ENCODE peak calls at places on chromosomes 16 and 17, in ten cellular contexts. R, E, C, K, N, Z, L, H, I and J are unnamed samples.

GRCh38 chr17:28843810-28844137 is 1.2 kb upstream of the FAM222B start:
- DNase-seq in N (no peak), E (no peak), C (no peak), I (no peak), H (no peak), R (no peak), Z (no peak), K (no peak), L (no peak), J (no peak)

GRCh38 chr16:67530013-67530939 is 1.6 kb downstream of the RIPOR1 start:
- DNase-seq in N (peak), K (peak), R (peak), I (peak), H (no peak), E (no peak), L (no peak), Z (no peak), C (no peak), J (no peak)

GRCh38 chr17:82063424-82064415 is 1.9 kb downstream of the DUS1L start:
- DNase-seq in L (no peak), H (no peak), C (no peak), I (no peak), Z (no peak), N (no peak), R (no peak), E (no peak), K (no peak), J (no peak)

GRCh38 chr17:50904522-50905459 is 38.6 kb upstream of the TOB1 start:
- DNase-seq in K (no peak), C (no peak), L (no peak), E (no peak), N (no peak), R (peak), Z (no peak), I (no peak), H (no peak), J (no peak)

GRCh38 chr17:82396601-82397435 is 21.3 kb upstream of the HEXD start:
- DNase-seq in L (no peak), K (no peak), R (no peak), N (peak), C (no peak), I (peak), H (peak), Z (no peak), E (no peak), J (peak)

GRCh38 chr16:57600048-57600835 is 28.2 kb upstream of the ADGRG1 start:
- DNase-seq in E (peak), N (peak), I (peak), C (no peak), R (peak), Z (peak), L (peak), H (no peak), K (peak), J (no peak)

GRCh38 chr17:77235370-77236080 is 94.8 kb downstream of the SEC14L1 start:
- DNase-seq in N (peak), E (peak), C (no peak), R (peak), L (peak), I (no peak), K (peak), H (peak), Z (no peak), J (peak)

GRCh38 chr16:24516900-24517669 is 22.3 kb upstream of the RBBP6 start:
- DNase-seq in L (peak), H (peak), R (peak), K (peak), C (peak), N (peak), Z (peak), I (peak), E (peak), J (peak)

GRCh38 chr16:27879601-27880247 is 183.8 kb downstream of the GSG1L start:
- DNase-seq in L (no peak), I (no peak), R (no peak), H (no peak), K (no peak), C (no peak), E (no peak), N (no peak), Z (no peak), J (no peak)

GRCh38 chr17:67156269-67157199 is 88.5 kb downstream of the HELZ start:
- DNase-seq in C (no peak), E (no peak), L (no peak), R (peak), N (no peak), K (no peak), I (peak), Z (no peak), H (no peak), J (no peak)

GRCh38 chr16:19888834-19889233 is 4.2 kb upstream of the GPRC5B start:
- DNase-seq in K (no peak), R (no peak), L (no peak), C (no peak), Z (no peak), H (no peak), N (no peak), I (no peak), E (no peak), J (no peak)

GRCh38 chr17:31674305-31674704 is 184.7 kb downstream of the COPRS start:
- DNase-seq in I (no peak), Z (no peak), K (peak), N (peak), H (no peak), E (no peak), L (no peak), C (no peak), R (peak), J (no peak)

GRCh38 chr16:66578596-66579531 is at the start of gene CMTM2:
- DNase-seq in L (no peak), C (no peak), R (no peak), E (no peak), I (no peak), H (no peak), K (no peak), N (peak), Z (no peak), J (no peak)

GRCh38 chr17:44926841-44927525 is 11.7 kb upstream of the GFAP start:
- DNase-seq in R (no peak), C (no peak), L (no peak), E (no peak), Z (no peak), K (no peak), H (no peak), N (no peak), I (no peak), J (no peak)

GRCh38 chr17:4332296-4332970 is 34.0 kb downstream of the UBE2G1 start:
- DNase-seq in E (no peak), N (no peak), L (no peak), C (no peak), H (no peak), I (no peak), K (peak), R (peak), Z (no peak), J (no peak)

GRCh38 chr16:85352221-85352620 is 239.9 kb upstream of the CIBAR2 start:
- DNase-seq in R (no peak), C (no peak), Z (no peak), K (no peak), N (no peak), I (no peak), E (no peak), L (no peak), H (no peak), J (no peak)

GRCh38 chr17:652310-652709 is 62.3 kb downstream of the VPS53 start:
- DNase-seq in E (no peak), R (no peak), H (no peak), N (no peak), I (no peak), L (no peak), C (no peak), Z (no peak), K (no peak), J (no peak)

GRCh38 chr16:64738321-64738960 is 383.4 kb downstream of the CDH11 start:
- DNase-seq in L (no peak), R (peak), K (no peak), E (no peak), I (no peak), H (peak), C (no peak), Z (no peak), N (peak), J (no peak)

GRCh38 chr16:83420206-83420760 is 387.5 kb upstream of the HSBP1 start:
- DNase-seq in R (peak), C (no peak), I (peak), Z (peak), H (no peak), K (no peak), L (no peak), E (no peak), N (peak), J (no peak)

GRCh38 chr17:81715107-81715871 is 3.2 kb downstream of the SLC25A10 start:
- DNase-seq in H (no peak), Z (no peak), N (no peak), R (no peak), C (no peak), K (no peak), L (no peak), E (no peak), I (no peak), J (no peak)

GRCh38 chr16:85438981-85439639 is 174.0 kb upstream of the GSE1 start:
- DNase-seq in C (no peak), K (no peak), R (no peak), E (no peak), I (no peak), N (no peak), H (no peak), Z (no peak), L (no peak), J (no peak)

GRCh38 chr16:22424161-22424937 is 49.9 kb upstream of the CDR2 start:
- DNase-seq in R (peak), L (no peak), I (no peak), H (no peak), E (no peak), K (no peak), C (no peak), N (peak), Z (no peak), J (peak)

GRCh38 chr16:1335211-1335971 is 1.9 kb downstream of the BAIAP3 start:
- DNase-seq in H (no peak), E (no peak), K (no peak), L (no peak), N (no peak), Z (no peak), C (no peak), R (no peak), I (no peak), J (no peak)

GRCh38 chr17:42908872-42909700 is 8.5 kb downstream of the G6PC1 start:
- DNase-seq in H (no peak), L (no peak), I (no peak), E (no peak), Z (no peak), K (no peak), N (no peak), R (peak), C (no peak), J (no peak)

GRCh38 chr16:54931041-54931756 is 534 bp downstream of the IRX5 start:
- DNase-seq in I (no peak), H (no peak), K (no peak), E (no peak), C (no peak), L (no peak), Z (peak), R (peak), N (no peak), J (peak)

GRCh38 chr16:8686879-8687278 is 12.5 kb downstream of the ABAT start:
- DNase-seq in K (no peak), I (no peak), L (no peak), N (no peak), H (no peak), Z (no peak), E (no peak), C (no peak), R (no peak), J (no peak)

GRCh38 chr17:22411185-22411784 is 719.0 kb downstream of the KCNJ18 start:
- DNase-seq in H (no peak), I (no peak), E (no peak), R (peak), L (no peak), Z (no peak), C (no peak), K (no peak), N (no peak), J (no peak)

GRCh38 chr17:5508855-5509254 is 22.5 kb downstream of the MIS12 start:
- DNase-seq in I (peak), E (no peak), R (peak), C (no peak), Z (peak), L (no peak), K (no peak), H (no peak), N (peak), J (no peak)

GRCh38 chr17:37088459-37088858 is 139.7 kb downstream of the AATF start:
- DNase-seq in R (no peak), Z (no peak), H (no peak), E (peak), K (no peak), C (no peak), N (no peak), L (peak), I (no peak), J (no peak)

GRCh38 chr17:2939714-2940351 is 123.6 kb downstream of the OR1D5 start:
- DNase-seq in H (no peak), Z (no peak), C (no peak), K (no peak), I (no peak), N (no peak), L (no peak), E (no peak), R (no peak), J (no peak)

GRCh38 chr16:57615813-57616212 is 12.6 kb upstream of the ADGRG1 start:
- DNase-seq in K (no peak), C (no peak), I (no peak), E (no peak), R (no peak), N (no peak), L (no peak), Z (no peak), H (no peak), J (no peak)

GRCh38 chr17:20156196-20157077 is 147.3 kb downstream of the SPECC1 start:
- DNase-seq in R (peak), K (peak), H (no peak), I (peak), E (no peak), N (peak), C (peak), L (peak), Z (no peak), J (no peak)

GRCh38 chr16:88882358-88883030 is 16.0 kb upstream of the PABPN1L start:
- DNase-seq in E (no peak), I (peak), Z (no peak), R (no peak), K (no peak), H (no peak), L (no peak), C (no peak), N (no peak), J (no peak)

GRCh38 chr17:41026668-41027471 is at the start of gene KRTAP1-5:
- DNase-seq in N (peak), E (no peak), K (no peak), I (no peak), L (no peak), C (no peak), H (peak), R (no peak), Z (no peak), J (peak)

GRCh38 chr16:12162151-12162559 is 185.6 kb downstream of the SNX29 start:
- DNase-seq in L (no peak), R (no peak), N (no peak), H (no peak), Z (no peak), K (no peak), C (no peak), E (no peak), I (no peak), J (no peak)

GRCh38 chr16:77043076-77043475 is 147.9 kb upstream of the MON1B start:
- DNase-seq in R (peak), L (no peak), N (no peak), I (peak), C (no peak), K (no peak), E (no peak), H (no peak), Z (no peak), J (peak)